ENCODE peak calls at places on chromosomes 6 and 20, in ten cellular contexts. C is HCT116, V is stomach, K is upper lobe of left lung, U is sigmoid colon, S is NB4, E is IMR-90, B is heart left ventricle, P is ovary, R is right lobe of liver. W is an unnamed sample.

GRCh38 chr20:44138859-44139258 is 48.1 kb downstream of the JPH2 start:
- DNase-seq in E (no peak), R (no peak), B (peak), P (no peak), C (no peak), S (no peak), V (no peak), U (peak), K (no peak), W (no peak)

GRCh38 chr20:38588303-38588702 is 7.3 kb downstream of the ADIG start:
- DNase-seq in U (no peak), S (no peak), P (no peak), K (no peak), R (no peak), C (no peak), V (no peak), B (no peak), E (no peak), W (no peak)

GRCh38 chr6:170202416-170203135 is 88.3 kb downstream of the DLL1 start:
- DNase-seq in S (no peak), K (no peak), B (peak), V (no peak), R (no peak), E (no peak), P (no peak), U (no peak), C (no peak), W (no peak)

GRCh38 chr20:24695529-24696225 is 226.2 kb downstream of the SYNDIG1 start:
- DNase-seq in E (no peak), K (no peak), P (no peak), R (peak), S (no peak), U (peak), V (peak), B (no peak), C (no peak), W (no peak)

GRCh38 chr6:144415014-144415413 is 129.9 kb downstream of the UTRN start:
- DNase-seq in C (no peak), V (no peak), B (no peak), S (no peak), U (no peak), R (no peak), K (no peak), P (no peak), E (peak), W (no peak)

GRCh38 chr6:38806271-38806670 is 91.2 kb downstream of the DNAH8 start:
- DNase-seq in S (no peak), C (no peak), U (no peak), E (no peak), R (no peak), V (no peak), K (no peak), P (no peak), B (no peak), W (no peak)

GRCh38 chr6:106180208-106180607 is 94.1 kb downstream of the PRDM1 start:
- DNase-seq in R (no peak), C (no peak), K (no peak), B (no peak), V (no peak), P (no peak), U (no peak), E (no peak), S (no peak), W (no peak)

GRCh38 chr6:33853026-33853425 is 49.2 kb upstream of the MLN start:
- DNase-seq in E (no peak), S (no peak), V (no peak), C (no peak), U (no peak), B (no peak), P (no peak), K (no peak), R (no peak), W (no peak)

GRCh38 chr6:7236312-7237209 is 76.4 kb downstream of the SSR1 start:
- DNase-seq in U (no peak), B (no peak), E (no peak), K (no peak), S (no peak), C (peak), P (no peak), R (no peak), V (no peak), W (no peak)

GRCh38 chr20:62924567-62925419 is 1.5 kb downstream of the DIDO1 start:
- DNase-seq in E (peak), R (peak), B (no peak), U (no peak), K (no peak), P (no peak), V (no peak), S (peak), C (no peak), W (no peak)

GRCh38 chr6:145651988-145652387 is 83.3 kb downstream of the EPM2A start:
- DNase-seq in R (no peak), V (no peak), S (no peak), U (no peak), P (no peak), C (no peak), B (no peak), K (no peak), E (no peak), W (no peak)

GRCh38 chr20:63782051-63782471 is 42.5 kb downstream of the SLC2A4RG start:
- DNase-seq in E (no peak), C (peak), S (no peak), R (no peak), V (no peak), P (no peak), U (no peak), B (no peak), K (no peak), W (no peak)

GRCh38 chr6:30819287-30819917 is 64.9 kb upstream of the DDR1 start:
- DNase-seq in S (no peak), C (no peak), U (no peak), E (peak), K (no peak), P (no peak), V (no peak), R (no peak), B (no peak), W (no peak)

GRCh38 chr20:10863337-10864060 is 189.7 kb upstream of the JAG1 start:
- DNase-seq in P (no peak), V (no peak), U (no peak), E (peak), R (no peak), K (no peak), S (no peak), C (peak), B (peak), W (peak)

GRCh38 chr6:132511159-132511835 is 1.6 kb downstream of the STX7 start:
- DNase-seq in C (no peak), V (no peak), S (peak), P (no peak), R (no peak), B (no peak), K (no peak), E (no peak), U (no peak), W (no peak)

GRCh38 chr6:18585032-18585573 is 198.0 kb downstream of the RNF144B start:
- DNase-seq in C (peak), S (peak), B (peak), K (no peak), V (no peak), P (no peak), R (no peak), U (no peak), E (peak), W (peak)

GRCh38 chr20:32277361-32278198 is at the start of gene KIF3B:
- DNase-seq in P (peak), C (peak), B (peak), R (peak), V (peak), U (peak), E (peak), K (peak), S (peak), W (peak)
- TF ChIP-seq POLR2A in P (peak), C (no peak), B (peak), R (peak), V (no peak), U (no peak), E (no peak), K (no peak), S (peak), W (peak)

GRCh38 chr20:32970115-32970972 is 33.9 kb downstream of the SUN5 start:
- DNase-seq in P (no peak), K (no peak), B (no peak), C (no peak), V (no peak), R (no peak), U (peak), E (no peak), S (no peak), W (no peak)

GRCh38 chr20:32971703-32972161 is 32.5 kb downstream of the SUN5 start:
- DNase-seq in V (no peak), S (peak), K (no peak), E (no peak), P (no peak), U (peak), B (no peak), C (no peak), R (no peak), W (no peak)

GRCh38 chr20:32970973-32971300 is 33.3 kb downstream of the SUN5 start:
- DNase-seq in R (no peak), K (no peak), C (no peak), P (no peak), U (peak), V (no peak), E (no peak), S (no peak), B (no peak), W (no peak)

GRCh38 chr20:32973077-32973717 is 31.0 kb downstream of the SUN5 start:
- DNase-seq in K (no peak), C (no peak), U (no peak), R (no peak), S (peak), B (no peak), V (no peak), P (no peak), E (no peak), W (no peak)

GRCh38 chr20:32972181-32973076 is 31.8 kb downstream of the SUN5 start:
- DNase-seq in E (no peak), R (no peak), V (no peak), K (no peak), S (peak), P (no peak), U (peak), B (no peak), C (no peak), W (no peak)
- TF ChIP-seq POLR2A in E (no peak), R (no peak), V (no peak), K (no peak), S (peak), P (no peak), U (no peak), B (no peak), C (no peak), W (no peak)

DNA sequence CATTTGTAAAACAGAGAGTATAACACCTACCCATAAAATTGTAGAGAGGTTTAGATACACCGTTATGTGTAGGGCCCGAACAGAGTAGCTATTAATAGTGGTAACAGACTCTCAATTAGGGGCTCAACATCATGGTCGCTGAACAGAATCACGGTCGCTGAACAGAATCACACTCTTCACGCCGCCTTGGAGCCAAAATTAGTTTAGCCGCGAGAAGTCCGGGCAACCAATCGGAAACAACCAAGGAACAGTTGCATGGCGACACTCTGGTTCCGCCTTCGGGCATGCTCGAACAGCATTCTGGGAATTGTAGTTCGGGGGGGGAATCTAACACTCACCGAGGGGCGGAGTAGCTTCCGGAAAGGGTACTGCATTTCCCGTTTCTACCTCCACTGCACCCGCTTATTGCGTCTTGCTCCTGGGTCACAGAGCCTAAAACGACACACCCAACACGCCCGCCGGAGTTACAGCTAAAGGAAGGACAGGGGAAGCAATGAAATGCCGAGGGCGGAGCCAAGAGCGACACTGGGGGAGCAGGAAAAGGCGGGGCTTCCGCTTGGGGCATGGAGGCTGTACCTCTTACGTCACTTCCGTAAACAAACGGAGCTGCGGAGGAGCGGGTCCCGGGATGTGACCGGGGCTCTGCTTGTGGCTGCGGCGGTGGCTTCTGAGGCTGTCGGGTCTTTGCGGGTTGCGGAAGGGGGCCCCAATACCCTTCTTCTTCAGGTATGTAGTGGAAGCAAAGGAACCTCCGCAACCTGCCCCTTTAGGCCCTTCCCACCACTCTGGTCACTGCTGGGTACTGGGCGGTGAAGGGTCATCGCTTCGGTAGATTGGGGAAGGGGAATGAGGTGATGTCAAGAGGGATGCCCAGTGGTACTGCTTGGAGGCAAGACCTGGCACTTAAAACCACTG is at the start of gene CCDC28A:
- DNase-seq in P (peak), R (peak), K (peak), U (peak), C (peak), B (peak), E (peak), S (peak), V (peak), W (peak)
- TF ChIP-seq POLR2A in P (peak), R (no peak), K (no peak), U (peak), C (peak), B (peak), E (peak), S (peak), V (no peak), W (peak)

GRCh38 chr20:2817341-2817726 is 1.2 kb downstream of the TMEM239 start:
- DNase-seq in B (no peak), V (no peak), R (no peak), U (no peak), K (no peak), P (no peak), C (no peak), E (no peak), S (no peak), W (no peak)

GRCh38 chr20:2820896-2821869 is 5.0 kb downstream of the TMEM239 start:
- DNase-seq in U (no peak), C (no peak), S (no peak), E (no peak), P (peak), B (no peak), K (peak), R (peak), V (no peak), W (no peak)

GRCh38 chr20:2822073-2822472 is 5.9 kb downstream of the TMEM239 start:
- DNase-seq in E (peak), R (no peak), K (no peak), U (no peak), S (peak), B (no peak), C (no peak), V (no peak), P (peak), W (no peak)

GRCh38 chr20:2817891-2818595 is 1.9 kb downstream of the TMEM239 start:
- DNase-seq in B (no peak), R (no peak), U (no peak), E (no peak), C (no peak), V (no peak), P (peak), K (no peak), S (no peak), W (no peak)

DNA sequence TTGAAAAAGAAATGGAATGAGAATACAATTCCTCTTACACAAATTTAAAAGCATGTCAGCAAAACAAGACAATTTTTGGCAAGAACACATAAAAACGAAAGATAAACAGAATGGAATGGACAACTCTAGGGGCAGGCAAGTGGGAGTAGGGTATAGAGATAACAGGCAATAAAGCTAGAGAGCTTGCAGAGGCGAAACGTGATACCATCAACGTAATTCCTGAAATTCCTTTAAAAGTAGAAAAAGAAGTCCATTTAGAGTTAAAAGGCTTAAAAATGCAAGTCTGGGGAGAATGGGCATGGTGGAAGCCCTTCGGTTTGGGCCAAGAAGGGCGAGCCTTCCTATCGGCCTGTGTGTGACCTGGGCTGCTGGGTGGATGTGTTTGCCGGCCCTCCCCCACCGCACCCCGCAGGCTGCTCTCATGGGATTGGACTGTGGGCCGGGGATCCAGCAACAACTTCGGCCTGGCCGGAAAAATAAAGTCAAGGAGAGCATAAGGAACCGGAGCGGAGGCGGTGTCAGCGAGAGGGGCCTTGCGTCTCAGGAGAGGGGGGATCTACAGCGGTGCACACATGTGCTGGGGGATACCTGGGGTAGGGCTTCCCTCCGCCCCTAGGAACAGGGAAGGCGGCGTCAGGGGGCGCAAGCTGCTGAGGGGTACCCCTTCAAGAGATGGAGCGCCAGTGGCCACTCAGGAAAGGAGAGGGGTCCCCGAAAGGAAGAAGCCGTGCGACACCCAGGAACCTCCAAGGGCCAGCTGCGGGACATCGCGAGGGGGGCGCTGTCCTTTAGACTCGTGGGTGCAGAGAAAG is 4.1 kb downstream of the TMEM239 start:
- DNase-seq in S (no peak), B (no peak), R (no peak), K (peak), E (peak), U (no peak), V (no peak), C (no peak), P (peak), W (no peak)
- TF ChIP-seq POLR2A in S (no peak), B (no peak), R (no peak), K (no peak), E (no peak), U (no peak), V (no peak), C (no peak), P (no peak), W (no peak)

GRCh38 chr6:108294787-108295625 is at the start of gene AFG1L:
- DNase-seq in P (peak), S (peak), R (peak), E (peak), C (peak), K (peak), U (peak), V (peak), B (peak), W (peak)
- TF ChIP-seq POLR2A in P (no peak), S (peak), R (peak), E (peak), C (no peak), K (no peak), U (peak), V (no peak), B (peak), W (peak)

DNA sequence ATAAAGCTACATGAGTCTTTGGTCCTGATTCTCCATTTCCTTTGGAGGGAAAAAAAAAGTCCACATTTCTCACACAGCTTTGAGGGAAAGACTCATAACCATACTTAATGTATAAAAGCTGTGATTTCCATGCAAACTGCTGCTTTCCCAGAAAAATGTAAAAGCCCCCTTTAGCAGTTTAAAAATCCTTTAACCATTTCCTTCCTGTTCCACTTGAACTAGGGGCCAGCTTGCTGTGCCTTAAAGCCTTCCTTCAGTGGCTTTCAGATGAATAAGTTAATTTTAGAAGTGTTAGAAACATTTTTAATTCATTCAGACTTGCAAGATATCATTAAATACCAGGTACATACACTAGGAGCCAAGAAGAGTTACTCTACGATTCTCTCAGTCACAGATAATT is 273.5 kb downstream of the PKHD1 start:
- DNase-seq in E (no peak), C (no peak), B (no peak), K (no peak), U (no peak), P (no peak), S (no peak), V (no peak), R (no peak), W (no peak)
- TF ChIP-seq POLR2A in E (no peak), C (no peak), B (no peak), K (no peak), U (no peak), P (no peak), S (no peak), V (no peak), R (no peak), W (no peak)

DNA sequence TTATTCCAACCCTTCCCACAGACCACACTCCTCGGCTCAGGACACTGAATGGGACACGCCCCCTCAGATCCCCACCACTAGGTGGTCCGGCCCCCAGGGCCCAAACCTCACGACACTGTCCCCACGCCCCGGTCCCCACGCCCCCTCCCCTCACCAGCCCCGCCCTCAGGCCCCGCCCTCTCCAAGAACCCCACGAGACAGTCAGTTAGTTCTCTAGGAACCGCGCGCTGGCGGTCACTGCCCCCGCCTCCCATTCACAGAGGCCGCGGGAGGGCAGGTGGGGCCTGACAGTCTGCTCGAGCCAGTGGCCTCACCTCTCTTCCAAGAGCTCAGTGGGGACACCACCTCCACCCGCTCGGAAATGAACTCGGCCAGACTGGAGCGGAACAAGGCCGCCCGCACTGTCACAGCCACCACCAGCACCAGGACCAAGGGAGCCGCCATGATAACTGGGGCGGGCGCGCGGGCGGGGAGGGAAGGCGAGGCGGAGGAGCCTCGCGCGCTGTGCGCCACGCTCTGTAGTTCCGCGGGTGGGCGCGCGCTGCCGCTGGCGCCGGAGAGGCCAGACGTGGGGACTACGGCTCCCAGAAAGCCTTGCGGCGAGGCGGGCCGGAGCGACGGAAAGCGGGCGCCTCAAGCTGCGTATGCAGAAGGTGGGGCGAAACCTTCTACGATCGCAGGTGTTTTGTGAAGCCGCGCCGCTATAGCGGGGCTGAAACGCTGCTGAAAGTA is at the start of gene PIGU:
- DNase-seq in P (peak), V (peak), K (peak), B (peak), C (peak), R (peak), U (peak), E (peak), S (peak), W (peak)
- TF ChIP-seq POLR2A in P (peak), V (no peak), K (no peak), B (peak), C (peak), R (peak), U (peak), E (peak), S (peak), W (peak)

GRCh38 chr6:164107297-164107995 is 692.9 kb downstream of the QKI start:
- DNase-seq in V (no peak), R (no peak), B (peak), P (no peak), U (no peak), E (no peak), K (no peak), C (no peak), S (no peak), W (no peak)
- TF ChIP-seq POLR2A in V (no peak), R (no peak), B (peak), P (no peak), U (no peak), E (no peak), K (no peak), C (no peak), S (no peak), W (no peak)

GRCh38 chr6:104161960-104162669 is 697.6 kb downstream of the HACE1 start:
- DNase-seq in P (no peak), S (no peak), V (no peak), R (no peak), K (no peak), B (no peak), C (peak), E (no peak), U (no peak), W (no peak)
- TF ChIP-seq POLR2A in P (no peak), S (no peak), V (no peak), R (no peak), K (no peak), B (no peak), C (no peak), E (no peak), U (no peak), W (no peak)